ENCODE peak calls at places on chromosomes 3 and 15, in eight cellular contexts. One of them, this sample, is unnamed.

GRCh38 chr3:194287977-194288706 is 63.0 kb downstream of the CPN2 start:
- DNase-seq in ELR: no peak
- DNase-seq in stimulated activated CD4-positive, alpha-beta T cell treated with anti-CD3 and anti-CD28 coated beads, Interleukin-12 subunit alpha, Interleukin-12 subunit beta, amount 100 ng/mL, for 48 hours: no peak
- DNase-seq in mesendoderm: no peak
- DNase-seq in brain microvascular endothelial cell: no peak
- DNase-seq in activated CD4-positive, alpha-beta T cell treated with anti-CD3 and anti-CD28 coated beads, Interleukin-2, amount 50 U/mL, for 48 hours: no peak
- DNase-seq in nucleus accumbens: no peak
- DNase-seq in germinal center: no peak
- DNase-seq in this sample: no peak

GRCh38 chr15:73983211-73983727 is 8.8 kb downstream of the STOML1 start:
- DNase-seq in ELR: peak
- DNase-seq in stimulated activated CD4-positive, alpha-beta T cell treated with anti-CD3 and anti-CD28 coated beads, Interleukin-12 subunit alpha, Interleukin-12 subunit beta, amount 100 ng/mL, for 48 hours: no peak
- DNase-seq in mesendoderm: no peak
- DNase-seq in brain microvascular endothelial cell: peak
- DNase-seq in activated CD4-positive, alpha-beta T cell treated with anti-CD3 and anti-CD28 coated beads, Interleukin-2, amount 50 U/mL, for 48 hours: no peak
- DNase-seq in nucleus accumbens: no peak
- DNase-seq in germinal center: no peak
- DNase-seq in this sample: no peak

GRCh38 chr3:15983232-15983631 is 185.5 kb upstream of the ANKRD28 start:
- DNase-seq in ELR: peak
- DNase-seq in stimulated activated CD4-positive, alpha-beta T cell treated with anti-CD3 and anti-CD28 coated beads, Interleukin-12 subunit alpha, Interleukin-12 subunit beta, amount 100 ng/mL, for 48 hours: no peak
- DNase-seq in mesendoderm: no peak
- DNase-seq in brain microvascular endothelial cell: peak
- DNase-seq in activated CD4-positive, alpha-beta T cell treated with anti-CD3 and anti-CD28 coated beads, Interleukin-2, amount 50 U/mL, for 48 hours: no peak
- DNase-seq in nucleus accumbens: no peak
- DNase-seq in germinal center: no peak
- DNase-seq in this sample: no peak

GRCh38 chr3:55968331-55968730 is 481.2 kb upstream of the WNT5A start:
- DNase-seq in ELR: no peak
- DNase-seq in stimulated activated CD4-positive, alpha-beta T cell treated with anti-CD3 and anti-CD28 coated beads, Interleukin-12 subunit alpha, Interleukin-12 subunit beta, amount 100 ng/mL, for 48 hours: no peak
- DNase-seq in mesendoderm: no peak
- DNase-seq in brain microvascular endothelial cell: no peak
- DNase-seq in activated CD4-positive, alpha-beta T cell treated with anti-CD3 and anti-CD28 coated beads, Interleukin-2, amount 50 U/mL, for 48 hours: no peak
- DNase-seq in nucleus accumbens: no peak
- DNase-seq in germinal center: no peak
- DNase-seq in this sample: no peak

GRCh38 chr15:59152694-59153450 is 47.9 kb downstream of the CCNB2 start:
- DNase-seq in ELR: no peak
- DNase-seq in stimulated activated CD4-positive, alpha-beta T cell treated with anti-CD3 and anti-CD28 coated beads, Interleukin-12 subunit alpha, Interleukin-12 subunit beta, amount 100 ng/mL, for 48 hours: no peak
- DNase-seq in mesendoderm: no peak
- DNase-seq in brain microvascular endothelial cell: no peak
- DNase-seq in activated CD4-positive, alpha-beta T cell treated with anti-CD3 and anti-CD28 coated beads, Interleukin-2, amount 50 U/mL, for 48 hours: no peak
- DNase-seq in nucleus accumbens: no peak
- DNase-seq in germinal center: no peak
- DNase-seq in this sample: no peak

GRCh38 chr3:112814256-112814655 is 32.4 kb downstream of the CD200R1L start:
- DNase-seq in ELR: peak
- DNase-seq in stimulated activated CD4-positive, alpha-beta T cell treated with anti-CD3 and anti-CD28 coated beads, Interleukin-12 subunit alpha, Interleukin-12 subunit beta, amount 100 ng/mL, for 48 hours: no peak
- DNase-seq in mesendoderm: peak
- DNase-seq in brain microvascular endothelial cell: peak
- DNase-seq in activated CD4-positive, alpha-beta T cell treated with anti-CD3 and anti-CD28 coated beads, Interleukin-2, amount 50 U/mL, for 48 hours: no peak
- DNase-seq in nucleus accumbens: no peak
- DNase-seq in germinal center: peak
- DNase-seq in this sample: no peak

GRCh38 chr3:27971600-27971999 is 249.5 kb upstream of the EOMES start:
- DNase-seq in ELR: no peak
- DNase-seq in stimulated activated CD4-positive, alpha-beta T cell treated with anti-CD3 and anti-CD28 coated beads, Interleukin-12 subunit alpha, Interleukin-12 subunit beta, amount 100 ng/mL, for 48 hours: no peak
- DNase-seq in mesendoderm: peak
- DNase-seq in brain microvascular endothelial cell: no peak
- DNase-seq in activated CD4-positive, alpha-beta T cell treated with anti-CD3 and anti-CD28 coated beads, Interleukin-2, amount 50 U/mL, for 48 hours: no peak
- DNase-seq in nucleus accumbens: no peak
- DNase-seq in germinal center: no peak
- DNase-seq in this sample: no peak

GRCh38 chr3:74631341-74631740 is 16.9 kb upstream of the CNTN3 start:
- DNase-seq in ELR: no peak
- DNase-seq in stimulated activated CD4-positive, alpha-beta T cell treated with anti-CD3 and anti-CD28 coated beads, Interleukin-12 subunit alpha, Interleukin-12 subunit beta, amount 100 ng/mL, for 48 hours: no peak
- DNase-seq in mesendoderm: no peak
- DNase-seq in brain microvascular endothelial cell: no peak
- DNase-seq in activated CD4-positive, alpha-beta T cell treated with anti-CD3 and anti-CD28 coated beads, Interleukin-2, amount 50 U/mL, for 48 hours: no peak
- DNase-seq in nucleus accumbens: no peak
- DNase-seq in germinal center: no peak
- DNase-seq in this sample: no peak

GRCh38 chr3:64264491-64265109 is 39.3 kb upstream of the PRICKLE2 start:
- DNase-seq in ELR: peak
- DNase-seq in stimulated activated CD4-positive, alpha-beta T cell treated with anti-CD3 and anti-CD28 coated beads, Interleukin-12 subunit alpha, Interleukin-12 subunit beta, amount 100 ng/mL, for 48 hours: no peak
- DNase-seq in mesendoderm: no peak
- DNase-seq in brain microvascular endothelial cell: peak
- DNase-seq in activated CD4-positive, alpha-beta T cell treated with anti-CD3 and anti-CD28 coated beads, Interleukin-2, amount 50 U/mL, for 48 hours: no peak
- DNase-seq in nucleus accumbens: no peak
- DNase-seq in germinal center: no peak
- DNase-seq in this sample: no peak

GRCh38 chr3:101870138-101870537 is 20.8 kb downstream of the NFKBIZ start:
- DNase-seq in ELR: peak
- DNase-seq in stimulated activated CD4-positive, alpha-beta T cell treated with anti-CD3 and anti-CD28 coated beads, Interleukin-12 subunit alpha, Interleukin-12 subunit beta, amount 100 ng/mL, for 48 hours: no peak
- DNase-seq in mesendoderm: no peak
- DNase-seq in brain microvascular endothelial cell: no peak
- DNase-seq in activated CD4-positive, alpha-beta T cell treated with anti-CD3 and anti-CD28 coated beads, Interleukin-2, amount 50 U/mL, for 48 hours: no peak
- DNase-seq in nucleus accumbens: no peak
- DNase-seq in germinal center: no peak
- DNase-seq in this sample: no peak

GRCh38 chr3:66703501-66703900 is 202.7 kb upstream of the LRIG1 start:
- DNase-seq in ELR: no peak
- DNase-seq in stimulated activated CD4-positive, alpha-beta T cell treated with anti-CD3 and anti-CD28 coated beads, Interleukin-12 subunit alpha, Interleukin-12 subunit beta, amount 100 ng/mL, for 48 hours: no peak
- DNase-seq in mesendoderm: no peak
- DNase-seq in brain microvascular endothelial cell: no peak
- DNase-seq in activated CD4-positive, alpha-beta T cell treated with anti-CD3 and anti-CD28 coated beads, Interleukin-2, amount 50 U/mL, for 48 hours: no peak
- DNase-seq in nucleus accumbens: no peak
- DNase-seq in germinal center: no peak
- DNase-seq in this sample: no peak

GRCh38 chr3:13093687-13094086 is 20.5 kb upstream of the IQSEC1 start:
- DNase-seq in ELR: peak
- DNase-seq in stimulated activated CD4-positive, alpha-beta T cell treated with anti-CD3 and anti-CD28 coated beads, Interleukin-12 subunit alpha, Interleukin-12 subunit beta, amount 100 ng/mL, for 48 hours: no peak
- DNase-seq in mesendoderm: peak
- DNase-seq in brain microvascular endothelial cell: no peak
- DNase-seq in activated CD4-positive, alpha-beta T cell treated with anti-CD3 and anti-CD28 coated beads, Interleukin-2, amount 50 U/mL, for 48 hours: no peak
- DNase-seq in nucleus accumbens: no peak
- DNase-seq in germinal center: no peak
- DNase-seq in this sample: no peak

GRCh38 chr3:29468150-29468549 is 187.3 kb downstream of the RBMS3 start:
- DNase-seq in ELR: no peak
- DNase-seq in stimulated activated CD4-positive, alpha-beta T cell treated with anti-CD3 and anti-CD28 coated beads, Interleukin-12 subunit alpha, Interleukin-12 subunit beta, amount 100 ng/mL, for 48 hours: no peak
- DNase-seq in mesendoderm: no peak
- DNase-seq in brain microvascular endothelial cell: no peak
- DNase-seq in activated CD4-positive, alpha-beta T cell treated with anti-CD3 and anti-CD28 coated beads, Interleukin-2, amount 50 U/mL, for 48 hours: no peak
- DNase-seq in nucleus accumbens: no peak
- DNase-seq in germinal center: no peak
- DNase-seq in this sample: no peak

GRCh38 chr3:159787191-159787590 is 201.4 kb upstream of the IL12A start:
- DNase-seq in ELR: peak
- DNase-seq in stimulated activated CD4-positive, alpha-beta T cell treated with anti-CD3 and anti-CD28 coated beads, Interleukin-12 subunit alpha, Interleukin-12 subunit beta, amount 100 ng/mL, for 48 hours: no peak
- DNase-seq in mesendoderm: peak
- DNase-seq in brain microvascular endothelial cell: peak
- DNase-seq in activated CD4-positive, alpha-beta T cell treated with anti-CD3 and anti-CD28 coated beads, Interleukin-2, amount 50 U/mL, for 48 hours: no peak
- DNase-seq in nucleus accumbens: no peak
- DNase-seq in germinal center: no peak
- DNase-seq in this sample: no peak

GRCh38 chr15:40933520-40933904 is 4.4 kb downstream of the DLL4 start:
- DNase-seq in ELR: no peak
- DNase-seq in stimulated activated CD4-positive, alpha-beta T cell treated with anti-CD3 and anti-CD28 coated beads, Interleukin-12 subunit alpha, Interleukin-12 subunit beta, amount 100 ng/mL, for 48 hours: no peak
- DNase-seq in mesendoderm: no peak
- DNase-seq in brain microvascular endothelial cell: no peak
- DNase-seq in activated CD4-positive, alpha-beta T cell treated with anti-CD3 and anti-CD28 coated beads, Interleukin-2, amount 50 U/mL, for 48 hours: no peak
- DNase-seq in nucleus accumbens: no peak
- DNase-seq in germinal center: no peak
- DNase-seq in this sample: no peak

GRCh38 chr3:169772530-169772950 is 656 bp upstream of the MYNN start:
- DNase-seq in ELR: peak
- DNase-seq in stimulated activated CD4-positive, alpha-beta T cell treated with anti-CD3 and anti-CD28 coated beads, Interleukin-12 subunit alpha, Interleukin-12 subunit beta, amount 100 ng/mL, for 48 hours: peak
- DNase-seq in mesendoderm: peak
- DNase-seq in brain microvascular endothelial cell: peak
- DNase-seq in activated CD4-positive, alpha-beta T cell treated with anti-CD3 and anti-CD28 coated beads, Interleukin-2, amount 50 U/mL, for 48 hours: peak
- DNase-seq in nucleus accumbens: peak
- DNase-seq in germinal center: peak
- DNase-seq in this sample: peak

GRCh38 chr3:113607219-113607596 is 74.9 kb downstream of the SIDT1 start:
- DNase-seq in ELR: no peak
- DNase-seq in stimulated activated CD4-positive, alpha-beta T cell treated with anti-CD3 and anti-CD28 coated beads, Interleukin-12 subunit alpha, Interleukin-12 subunit beta, amount 100 ng/mL, for 48 hours: no peak
- DNase-seq in mesendoderm: peak
- DNase-seq in brain microvascular endothelial cell: no peak
- DNase-seq in activated CD4-positive, alpha-beta T cell treated with anti-CD3 and anti-CD28 coated beads, Interleukin-2, amount 50 U/mL, for 48 hours: no peak
- DNase-seq in nucleus accumbens: no peak
- DNase-seq in germinal center: no peak
- DNase-seq in this sample: no peak

GRCh38 chr15:91047545-91048199 is 25.3 kb upstream of the VPS33B start:
- DNase-seq in ELR: peak
- DNase-seq in stimulated activated CD4-positive, alpha-beta T cell treated with anti-CD3 and anti-CD28 coated beads, Interleukin-12 subunit alpha, Interleukin-12 subunit beta, amount 100 ng/mL, for 48 hours: no peak
- DNase-seq in mesendoderm: no peak
- DNase-seq in brain microvascular endothelial cell: no peak
- DNase-seq in activated CD4-positive, alpha-beta T cell treated with anti-CD3 and anti-CD28 coated beads, Interleukin-2, amount 50 U/mL, for 48 hours: no peak
- DNase-seq in nucleus accumbens: no peak
- DNase-seq in germinal center: no peak
- DNase-seq in this sample: no peak

GRCh38 chr3:126441256-126441880 is 34.3 kb downstream of the ZXDC start:
- DNase-seq in ELR: no peak
- DNase-seq in stimulated activated CD4-positive, alpha-beta T cell treated with anti-CD3 and anti-CD28 coated beads, Interleukin-12 subunit alpha, Interleukin-12 subunit beta, amount 100 ng/mL, for 48 hours: no peak
- DNase-seq in mesendoderm: no peak
- DNase-seq in brain microvascular endothelial cell: no peak
- DNase-seq in activated CD4-positive, alpha-beta T cell treated with anti-CD3 and anti-CD28 coated beads, Interleukin-2, amount 50 U/mL, for 48 hours: no peak
- DNase-seq in nucleus accumbens: no peak
- DNase-seq in germinal center: no peak
- DNase-seq in this sample: no peak

GRCh38 chr3:64190517-64191515 is 34.5 kb downstream of the PRICKLE2 start:
- DNase-seq in ELR: peak
- DNase-seq in stimulated activated CD4-positive, alpha-beta T cell treated with anti-CD3 and anti-CD28 coated beads, Interleukin-12 subunit alpha, Interleukin-12 subunit beta, amount 100 ng/mL, for 48 hours: no peak
- DNase-seq in mesendoderm: no peak
- DNase-seq in brain microvascular endothelial cell: peak
- DNase-seq in activated CD4-positive, alpha-beta T cell treated with anti-CD3 and anti-CD28 coated beads, Interleukin-2, amount 50 U/mL, for 48 hours: no peak
- DNase-seq in nucleus accumbens: no peak
- DNase-seq in germinal center: no peak
- DNase-seq in this sample: no peak

GRCh38 chr3:29757054-29757777 is 476.3 kb downstream of the RBMS3 start:
- DNase-seq in ELR: peak
- DNase-seq in stimulated activated CD4-positive, alpha-beta T cell treated with anti-CD3 and anti-CD28 coated beads, Interleukin-12 subunit alpha, Interleukin-12 subunit beta, amount 100 ng/mL, for 48 hours: no peak
- DNase-seq in mesendoderm: peak
- DNase-seq in brain microvascular endothelial cell: no peak
- DNase-seq in activated CD4-positive, alpha-beta T cell treated with anti-CD3 and anti-CD28 coated beads, Interleukin-2, amount 50 U/mL, for 48 hours: no peak
- DNase-seq in nucleus accumbens: no peak
- DNase-seq in germinal center: no peak
- DNase-seq in this sample: no peak

GRCh38 chr3:155232605-155233004 is 60.9 kb downstream of the STRIT1 start:
- DNase-seq in ELR: peak
- DNase-seq in stimulated activated CD4-positive, alpha-beta T cell treated with anti-CD3 and anti-CD28 coated beads, Interleukin-12 subunit alpha, Interleukin-12 subunit beta, amount 100 ng/mL, for 48 hours: no peak
- DNase-seq in mesendoderm: peak
- DNase-seq in brain microvascular endothelial cell: peak
- DNase-seq in activated CD4-positive, alpha-beta T cell treated with anti-CD3 and anti-CD28 coated beads, Interleukin-2, amount 50 U/mL, for 48 hours: no peak
- DNase-seq in nucleus accumbens: no peak
- DNase-seq in germinal center: no peak
- DNase-seq in this sample: no peak

GRCh38 chr3:99016452-99016851 is 115.0 kb upstream of the DCBLD2 start:
- DNase-seq in ELR: no peak
- DNase-seq in stimulated activated CD4-positive, alpha-beta T cell treated with anti-CD3 and anti-CD28 coated beads, Interleukin-12 subunit alpha, Interleukin-12 subunit beta, amount 100 ng/mL, for 48 hours: no peak
- DNase-seq in mesendoderm: no peak
- DNase-seq in brain microvascular endothelial cell: no peak
- DNase-seq in activated CD4-positive, alpha-beta T cell treated with anti-CD3 and anti-CD28 coated beads, Interleukin-2, amount 50 U/mL, for 48 hours: no peak
- DNase-seq in nucleus accumbens: no peak
- DNase-seq in germinal center: no peak
- DNase-seq in this sample: no peak

GRCh38 chr3:141710888-141711616 is 27.0 kb upstream of the RNF7 start:
- DNase-seq in ELR: peak
- DNase-seq in stimulated activated CD4-positive, alpha-beta T cell treated with anti-CD3 and anti-CD28 coated beads, Interleukin-12 subunit alpha, Interleukin-12 subunit beta, amount 100 ng/mL, for 48 hours: no peak
- DNase-seq in mesendoderm: no peak
- DNase-seq in brain microvascular endothelial cell: peak
- DNase-seq in activated CD4-positive, alpha-beta T cell treated with anti-CD3 and anti-CD28 coated beads, Interleukin-2, amount 50 U/mL, for 48 hours: no peak
- DNase-seq in nucleus accumbens: no peak
- DNase-seq in germinal center: no peak
- DNase-seq in this sample: no peak

GRCh38 chr3:141071681-141072260 is 20.6 kb downstream of the SPSB4 start:
- DNase-seq in ELR: no peak
- DNase-seq in stimulated activated CD4-positive, alpha-beta T cell treated with anti-CD3 and anti-CD28 coated beads, Interleukin-12 subunit alpha, Interleukin-12 subunit beta, amount 100 ng/mL, for 48 hours: no peak
- DNase-seq in mesendoderm: no peak
- DNase-seq in brain microvascular endothelial cell: no peak
- DNase-seq in activated CD4-positive, alpha-beta T cell treated with anti-CD3 and anti-CD28 coated beads, Interleukin-2, amount 50 U/mL, for 48 hours: no peak
- DNase-seq in nucleus accumbens: no peak
- DNase-seq in germinal center: no peak
- DNase-seq in this sample: no peak

GRCh38 chr15:78906310-78906608 is 33.6 kb downstream of the MORF4L1 start:
- DNase-seq in ELR: peak
- DNase-seq in stimulated activated CD4-positive, alpha-beta T cell treated with anti-CD3 and anti-CD28 coated beads, Interleukin-12 subunit alpha, Interleukin-12 subunit beta, amount 100 ng/mL, for 48 hours: no peak
- DNase-seq in mesendoderm: no peak
- DNase-seq in brain microvascular endothelial cell: peak
- DNase-seq in activated CD4-positive, alpha-beta T cell treated with anti-CD3 and anti-CD28 coated beads, Interleukin-2, amount 50 U/mL, for 48 hours: no peak
- DNase-seq in nucleus accumbens: no peak
- DNase-seq in germinal center: no peak
- DNase-seq in this sample: no peak

GRCh38 chr3:23923786-23924185 is 6.9 kb downstream of the RPL15 start:
- DNase-seq in ELR: no peak
- DNase-seq in stimulated activated CD4-positive, alpha-beta T cell treated with anti-CD3 and anti-CD28 coated beads, Interleukin-12 subunit alpha, Interleukin-12 subunit beta, amount 100 ng/mL, for 48 hours: no peak
- DNase-seq in mesendoderm: no peak
- DNase-seq in brain microvascular endothelial cell: peak
- DNase-seq in activated CD4-positive, alpha-beta T cell treated with anti-CD3 and anti-CD28 coated beads, Interleukin-2, amount 50 U/mL, for 48 hours: no peak
- DNase-seq in nucleus accumbens: no peak
- DNase-seq in germinal center: no peak
- DNase-seq in this sample: no peak